ENCODE peak calls at places on chromosomes 4 and X, in four cellular contexts. One of them, this sample, is unnamed.

GRCh38 chr4:144174401-144175067 is 34.0 kb upstream of the GYPA start:
- DNase-seq in naive thymus-derived CD4-positive, alpha-beta T cell: peak; percentile 12
- DNase-seq in upper lobe of right lung: no peak
- DNase-seq in AG04450: peak; percentile 32
- DNase-seq in this sample: no peak

GRCh38 chrX:129629837-129630236 is 24.9 kb downstream of the APLN start:
- DNase-seq in naive thymus-derived CD4-positive, alpha-beta T cell: no peak
- DNase-seq in upper lobe of right lung: no peak
- DNase-seq in AG04450: no peak
- DNase-seq in this sample: no peak

GRCh38 chrX:46573331-46573895 is at the start of gene CHST7:
- DNase-seq in naive thymus-derived CD4-positive, alpha-beta T cell: peak; percentile 15
- DNase-seq in upper lobe of right lung: peak; percentile 84
- DNase-seq in AG04450: no peak
- DNase-seq in this sample: peak; percentile 76

GRCh38 chr4:25817059-25817681 is 45.6 kb downstream of the SEL1L3 start:
- DNase-seq in naive thymus-derived CD4-positive, alpha-beta T cell: no peak
- DNase-seq in upper lobe of right lung: no peak
- DNase-seq in AG04450: peak; percentile 37
- DNase-seq in this sample: no peak

GRCh38 chr4:38071801-38072567 is 111.8 kb downstream of the PTTG2 start:
- DNase-seq in naive thymus-derived CD4-positive, alpha-beta T cell: no peak
- DNase-seq in upper lobe of right lung: peak; percentile 69
- DNase-seq in AG04450: no peak
- DNase-seq in this sample: no peak

GRCh38 chr4:123616970-123617392 is 220.4 kb downstream of the SPRY1 start:
- DNase-seq in naive thymus-derived CD4-positive, alpha-beta T cell: peak; percentile 42
- DNase-seq in upper lobe of right lung: no peak
- DNase-seq in AG04450: no peak
- DNase-seq in this sample: peak; percentile 92

GRCh38 chr4:180057891-180058643 is 2185.1 kb upstream of the TENM3 start:
- DNase-seq in naive thymus-derived CD4-positive, alpha-beta T cell: no peak
- DNase-seq in upper lobe of right lung: peak; percentile 69
- DNase-seq in AG04450: no peak
- DNase-seq in this sample: no peak

GRCh38 chr4:823093-823760 is 2.7 kb downstream of the CPLX1 start:
- DNase-seq in naive thymus-derived CD4-positive, alpha-beta T cell: no peak
- DNase-seq in upper lobe of right lung: peak; percentile 56
- DNase-seq in AG04450: no peak
- DNase-seq in this sample: peak; percentile 58

DNA sequence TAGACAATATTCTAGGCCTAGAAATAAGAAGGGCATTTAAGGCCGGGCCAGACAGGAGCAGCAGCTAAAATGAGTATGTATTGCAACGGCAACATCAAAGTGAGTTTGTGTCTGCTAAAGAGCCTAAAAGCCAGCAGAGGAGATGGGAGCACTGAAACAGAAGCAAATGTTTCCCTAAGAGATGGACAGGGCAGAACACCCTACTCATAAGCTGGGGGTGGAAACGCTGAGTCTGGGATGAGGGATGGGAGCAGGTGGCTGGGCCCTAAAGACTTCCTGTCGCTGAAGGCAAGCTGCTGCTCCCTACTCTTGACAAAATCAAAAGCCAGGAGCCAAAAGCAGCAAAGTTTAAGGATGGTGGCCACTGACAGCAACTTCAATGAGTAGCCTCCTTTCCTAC is 40.5 kb upstream of the NAP1L5 start:
- DNase-seq in naive thymus-derived CD4-positive, alpha-beta T cell: no peak
- DNase-seq in upper lobe of right lung: no peak
- DNase-seq in AG04450: no peak
- DNase-seq in this sample: no peak
- H3K27ac ChIP-seq in naive thymus-derived CD4-positive, alpha-beta T cell: peak overlapping the region; percentile 48
- H3K27ac ChIP-seq in upper lobe of right lung: no peak overlapping the region
- H3K27ac ChIP-seq in AG04450: no peak overlapping the region
- H3K27ac ChIP-seq in this sample: peak overlapping the region; percentile 50

DNA sequence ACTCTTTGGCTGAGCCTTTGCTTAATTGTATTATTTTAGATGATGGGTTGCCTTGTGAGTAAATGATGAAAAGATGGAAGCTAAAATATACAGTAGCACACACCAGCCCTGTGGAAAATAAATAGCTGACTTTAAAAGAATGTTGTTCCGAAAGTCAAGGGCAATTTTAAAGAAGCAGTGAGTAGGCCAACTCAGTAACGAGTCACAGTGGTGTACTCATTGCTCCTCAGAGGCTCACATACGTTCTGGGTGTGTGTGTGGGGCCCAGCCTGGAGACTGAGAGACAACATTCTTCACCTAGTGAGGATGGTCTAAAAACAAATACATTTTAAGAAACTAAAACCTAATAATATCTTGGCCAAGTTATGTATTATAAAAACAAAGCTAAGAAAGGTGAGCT is 640.3 kb downstream of the TRIML1 start:
- DNase-seq in naive thymus-derived CD4-positive, alpha-beta T cell: no peak
- DNase-seq in upper lobe of right lung: no peak
- DNase-seq in AG04450: no peak
- DNase-seq in this sample: no peak
- H3K27ac ChIP-seq in naive thymus-derived CD4-positive, alpha-beta T cell: no peak overlapping the region
- H3K27ac ChIP-seq in upper lobe of right lung: no peak overlapping the region
- H3K27ac ChIP-seq in AG04450: no peak overlapping the region
- H3K27ac ChIP-seq in this sample: no peak overlapping the region

DNA sequence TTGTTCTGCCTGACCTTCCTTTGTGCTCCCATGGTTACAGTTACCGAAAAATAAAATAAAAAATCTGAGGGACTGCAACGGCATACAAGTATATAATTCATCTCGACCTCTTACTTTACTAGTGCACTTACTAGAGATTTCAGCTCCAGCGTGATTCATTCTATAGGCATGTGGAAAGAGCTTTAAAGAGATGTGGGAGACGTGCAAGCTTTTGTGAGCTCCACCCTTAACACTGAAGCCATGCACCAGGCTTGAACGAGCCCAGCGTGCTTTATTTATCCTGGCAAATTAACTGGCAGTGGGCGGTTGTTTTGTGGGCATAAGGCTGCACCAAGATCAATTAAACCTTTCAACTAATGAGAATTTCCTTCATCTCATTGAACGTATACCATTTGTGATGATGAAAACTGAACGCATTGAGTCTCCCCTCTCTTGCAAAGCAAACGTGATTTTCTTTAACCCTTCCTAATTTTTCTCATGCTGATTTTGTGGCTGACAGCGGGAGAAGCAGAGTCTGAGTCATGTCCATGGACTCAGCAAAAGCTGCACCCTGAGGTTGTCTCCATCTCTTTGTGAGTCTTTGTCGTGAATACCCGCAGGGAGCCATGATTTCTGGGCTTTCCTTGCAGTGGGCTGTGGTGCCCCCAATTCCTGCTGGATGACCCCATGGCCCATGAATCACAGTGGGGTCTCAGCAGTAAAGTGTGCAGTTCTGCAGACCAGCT is 60.1 kb downstream of the MXRA5 start:
- DNase-seq in naive thymus-derived CD4-positive, alpha-beta T cell: no peak
- DNase-seq in upper lobe of right lung: no peak
- DNase-seq in AG04450: no peak
- DNase-seq in this sample: no peak
- H3K27ac ChIP-seq in naive thymus-derived CD4-positive, alpha-beta T cell: no peak overlapping the region
- H3K27ac ChIP-seq in upper lobe of right lung: no peak overlapping the region
- H3K27ac ChIP-seq in AG04450: peak overlapping the region; percentile 78
- H3K27ac ChIP-seq in this sample: no peak overlapping the region

GRCh38 chrX:139738581-139738980 is 30.6 kb upstream of the MCF2 start:
- DNase-seq in naive thymus-derived CD4-positive, alpha-beta T cell: no peak
- DNase-seq in upper lobe of right lung: no peak
- DNase-seq in AG04450: no peak
- DNase-seq in this sample: no peak
- H3K27ac ChIP-seq in naive thymus-derived CD4-positive, alpha-beta T cell: no peak overlapping the region
- H3K27ac ChIP-seq in upper lobe of right lung: no peak overlapping the region
- H3K27ac ChIP-seq in AG04450: no peak overlapping the region
- H3K27ac ChIP-seq in this sample: no peak overlapping the region

DNA sequence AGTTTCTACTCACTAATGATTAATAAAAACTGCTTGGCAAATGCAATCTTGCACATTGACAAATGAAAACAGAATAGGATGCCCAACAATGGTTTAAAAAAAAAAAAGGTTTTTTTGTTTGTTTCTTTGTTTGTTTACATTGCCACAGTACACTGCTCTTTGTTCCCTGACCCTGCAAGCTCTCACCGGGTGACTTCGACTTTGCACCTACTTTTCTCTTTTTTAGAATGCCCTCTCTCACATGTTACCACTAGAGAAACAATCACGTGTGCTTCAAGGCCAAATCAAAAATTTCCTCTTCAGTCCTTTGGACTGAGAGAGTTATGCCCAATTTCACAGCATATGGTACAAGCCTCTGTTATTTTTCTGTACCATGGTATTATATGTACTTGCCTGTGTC is 101.5 kb downstream of the DMD start:
- DNase-seq in naive thymus-derived CD4-positive, alpha-beta T cell: no peak
- DNase-seq in upper lobe of right lung: no peak
- DNase-seq in AG04450: no peak
- DNase-seq in this sample: no peak
- H3K27ac ChIP-seq in naive thymus-derived CD4-positive, alpha-beta T cell: no peak overlapping the region
- H3K27ac ChIP-seq in upper lobe of right lung: no peak overlapping the region
- H3K27ac ChIP-seq in AG04450: no peak overlapping the region
- H3K27ac ChIP-seq in this sample: no peak overlapping the region